ENCODE peak calls at places on chromosomes 12 and 14, in six cellular contexts. Y is cardiac muscle cell, Q is endothelial cell, S is IMR-90, C is neural progenitor cell, G is AG04450. K is an unnamed sample.
A peak's percentile ranks its signal among the peaks of the same experiment; 100 is the strongest.

GRCh38 chr14:59688224-59689170 is 111.9 kb upstream of the CCDC175 start:
- DNase-seq in S (peak; percentile 53), G (peak; percentile 20), Y (peak; percentile 75), Q (peak; percentile 59), C (peak; percentile 69), K (peak; percentile 41)

GRCh38 chr12:11623382-11623781 is 26.1 kb upstream of the ETV6 start:
- DNase-seq in G (peak; percentile 32), C (no peak), S (peak; percentile 60), Y (peak; percentile 12), Q (no peak), K (no peak)

GRCh38 chr12:50351120-50352043 is 45.0 kb downstream of the FAM186A start:
- DNase-seq in S (no peak), C (no peak), Q (no peak), G (no peak), Y (peak; percentile 42), K (no peak)

GRCh38 chr14:74988131-74988530 is 14.6 kb upstream of the EIF2B2 start:
- DNase-seq in S (peak; percentile 75), C (no peak), Q (no peak), Y (peak; percentile 56), G (no peak), K (no peak)

GRCh38 chr12:65720136-65720535 is 104.1 kb upstream of the HMGA2 start:
- DNase-seq in G (no peak), Y (peak; percentile 68), S (peak; percentile 42), C (no peak), Q (no peak), K (no peak)

GRCh38 chr12:71636704-71637115 is 26.9 kb downstream of the ZFC3H1 start:
- DNase-seq in C (peak; percentile 91), Y (peak; percentile 80), S (peak; percentile 72), Q (peak; percentile 22), G (peak; percentile 27), K (peak; percentile 42)

GRCh38 chr12:31589896-31590729 is 823 bp downstream of the DENND5B start:
- DNase-seq in Q (peak; percentile 70), S (peak; percentile 58), Y (peak; percentile 72), C (peak; percentile 84), G (no peak), K (peak; percentile 65)

GRCh38 chr12:47033081-47033480 is 46.3 kb upstream of the PCED1B start:
- DNase-seq in G (no peak), Q (no peak), C (no peak), S (no peak), Y (peak; percentile 69), K (no peak)

GRCh38 chr14:44981198-44981597 is 19.2 kb downstream of the TOGARAM1 start:
- DNase-seq in S (no peak), C (no peak), G (no peak), Q (no peak), Y (no peak), K (no peak)

GRCh38 chr14:64200170-64200569 is 94.0 kb downstream of the ESR2 start:
- DNase-seq in G (no peak), S (no peak), C (no peak), Q (no peak), Y (no peak), K (no peak)

GRCh38 chr14:68924392-68925158 is 54.5 kb downstream of the ACTN1 start:
- DNase-seq in S (no peak), G (no peak), Q (no peak), C (peak; percentile 58), Y (no peak), K (no peak)

GRCh38 chr14:92475451-92476187 is 38.0 kb upstream of the RIN3 start:
- DNase-seq in Q (no peak), C (no peak), Y (peak; percentile 94), G (no peak), S (no peak), K (no peak)

GRCh38 chr12:86496595-86496994 is 240.4 kb upstream of the MGAT4C start:
- DNase-seq in Q (no peak), S (no peak), Y (no peak), C (no peak), G (no peak), K (no peak)

GRCh38 chr12:53596920-53597363 is 29.2 kb downstream of the ATF7 start:
- DNase-seq in S (peak; percentile 59), Q (no peak), C (peak; percentile 28), Y (peak; percentile 68), G (no peak), K (no peak)

GRCh38 chr12:33718631-33719030 is 279.0 kb upstream of the SYT10 start:
- DNase-seq in C (no peak), G (no peak), Y (no peak), Q (no peak), S (no peak), K (no peak)
- TF ChIP-seq CTCF in C (no peak), G (no peak), Y (no peak), Q (no peak), S (no peak), K (no peak)

GRCh38 chr14:106286697-106287290 is 760.4 kb downstream of the TMEM121 start:
- DNase-seq in Y (no peak), G (no peak), Q (no peak), C (no peak), S (no peak), K (peak; percentile 55)
- TF ChIP-seq CTCF in Y (no peak), G (no peak), Q (no peak), C (no peak), S (no peak), K (peak; percentile 62)

GRCh38 chr12:6494351-6494743 is 445 bp downstream of the NCAPD2 start:
- DNase-seq in C (no peak), Q (no peak), G (no peak), Y (no peak), S (no peak), K (no peak)

GRCh38 chr12:6492838-6493579 is at the start of gene MRPL51:
- DNase-seq in Y (peak; percentile 97), G (peak; percentile 83), Q (peak; percentile 92), S (peak; percentile 90), C (peak; percentile 98), K (peak; percentile 90)

GRCh38 chr12:6489449-6489848 is 3.6 kb downstream of the MRPL51 start:
- DNase-seq in Q (no peak), S (no peak), G (no peak), Y (peak; percentile 5), C (no peak), K (no peak)

GRCh38 chr12:6494968-6495367 is 1.1 kb downstream of the NCAPD2 start:
- DNase-seq in G (no peak), S (no peak), Q (no peak), C (no peak), Y (no peak), K (no peak)

DNA sequence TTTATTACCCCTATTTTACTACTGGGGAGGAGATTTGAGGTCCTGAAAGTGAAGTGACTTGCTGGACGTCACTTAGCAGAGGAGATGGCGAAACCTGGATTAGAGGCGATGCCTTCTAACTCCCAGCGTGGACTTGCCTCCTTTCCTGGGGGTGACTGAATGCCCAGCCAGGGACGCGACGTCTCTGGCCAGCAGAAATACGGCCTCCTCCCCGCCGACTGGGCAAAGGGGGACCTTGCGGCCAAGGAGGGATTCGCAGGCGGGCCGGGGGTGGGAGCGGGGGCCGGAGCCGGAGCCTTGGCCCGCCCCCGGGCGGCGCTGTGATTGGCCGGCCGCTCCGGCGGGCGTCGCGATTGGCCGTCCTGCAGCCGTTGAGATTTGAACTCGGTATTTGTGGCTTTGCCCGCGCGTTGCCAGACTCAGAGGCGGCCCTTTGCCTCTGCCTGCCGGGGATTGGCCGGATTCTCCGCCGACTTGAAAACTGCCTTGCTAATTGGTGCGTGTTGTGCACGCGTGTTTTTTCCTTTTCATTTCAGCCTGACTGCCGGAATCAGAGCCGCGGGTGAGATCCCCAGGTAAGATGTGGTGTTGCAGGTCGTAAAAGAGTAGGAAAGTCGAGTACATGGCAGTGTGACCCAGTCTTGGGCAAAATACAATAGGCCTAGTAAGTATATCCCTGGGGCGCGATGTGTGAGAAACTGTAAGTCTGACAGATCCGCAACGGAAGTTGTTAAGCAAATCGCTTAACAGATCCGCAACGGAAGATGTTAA is at the start of gene NCAPD2:
- DNase-seq in G (peak; percentile 88), Q (peak; percentile 94), C (peak; percentile 97), S (peak; percentile 93), Y (peak; percentile 96), K (peak; percentile 95)
- TF ChIP-seq CTCF in G (peak; percentile 35), Q (peak; percentile 33), C (peak; percentile 29), S (no peak), Y (no peak), K (no peak)

DNA sequence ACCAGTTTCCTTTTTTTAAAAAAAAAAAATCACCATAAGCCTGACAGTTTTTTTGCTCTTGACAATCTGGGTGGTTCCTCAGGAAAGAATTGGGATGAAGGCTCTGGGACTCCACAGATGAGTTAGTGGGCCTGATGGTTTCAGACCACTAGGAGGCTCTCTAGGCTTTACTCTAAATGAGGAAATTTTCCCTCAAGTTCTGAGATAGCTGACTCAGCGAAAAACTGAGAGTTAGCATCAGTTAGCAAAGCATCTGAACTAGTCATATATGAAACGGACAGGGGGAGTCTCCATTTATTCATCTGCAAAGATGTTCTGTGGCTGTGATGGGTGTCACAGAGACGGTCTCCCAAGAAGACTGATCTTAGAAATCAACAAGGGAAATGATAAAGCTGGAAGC is 314.3 kb upstream of the OR4E1 start:
- DNase-seq in S (peak; percentile 12), C (peak; percentile 75), G (no peak), Q (peak; percentile 44), Y (peak; percentile 48), K (no peak)
- TF ChIP-seq CTCF in S (peak; percentile 37), C (peak; percentile 73), G (peak; percentile 58), Q (peak; percentile 59), Y (peak; percentile 74), K (peak; percentile 20)

K was measured in GM13977.